ENCODE peak calls at places on chromosomes 7 and 10, in ten cellular contexts. F is kidney epithelial cell, P is T-helper 9 cell, Y is heart left ventricle, E is neural crest cell, S is progenitor cell of endocrine pancreas, D is hypothalamus, J is PC-3, I is omental fat pad, N is nucleus accumbens. U is an unnamed sample.

GRCh38 chr7:122766593-122766992 is 63.9 kb upstream of the RNF148 start:
- DNase-seq in F (no peak), P (no peak), Y (no peak), E (no peak), S (no peak), D (no peak), J (no peak), I (no peak), N (no peak), U (no peak)

GRCh38 chr10:75032119-75032518 is 79.3 kb upstream of the SAMD8 start:
- DNase-seq in F (no peak), P (no peak), Y (no peak), E (no peak), S (no peak), D (no peak), J (no peak), I (no peak), N (no peak), U (no peak)

GRCh38 chr10:109922353-109922975 is 847 bp downstream of the XPNPEP1 start:
- DNase-seq in F (no peak), P (no peak), Y (no peak), E (no peak), S (no peak), D (no peak), J (no peak), I (no peak), N (no peak), U (no peak)

GRCh38 chr10:14578060-14578952 is 196.4 kb downstream of the FAM107B start:
- DNase-seq in F (no peak), P (no peak), Y (peak; percentile 37), E (no peak), S (no peak), D (no peak), J (peak; percentile 83), I (no peak), N (no peak), U (no peak)

GRCh38 chr7:22291979-22292378 is 65.0 kb downstream of the RAPGEF5 start:
- DNase-seq in F (no peak), P (no peak), Y (no peak), E (no peak), S (no peak), D (no peak), J (no peak), I (no peak), N (no peak), U (no peak)

GRCh38 chr10:131901181-131901829 is 497 bp downstream of the PPP2R2D start:
- DNase-seq in F (no peak), P (peak; percentile 34), Y (peak; percentile 68), E (peak; percentile 31), S (peak; percentile 43), D (no peak), J (no peak), I (peak; percentile 26), N (no peak), U (peak; percentile 36)

GRCh38 chr10:113932854-113933253 is 78.4 kb downstream of the NHLRC2 start:
- DNase-seq in F (no peak), P (no peak), Y (no peak), E (no peak), S (no peak), D (no peak), J (no peak), I (no peak), N (no peak), U (no peak)

GRCh38 chr10:30472414-30473155 is 38.6 kb downstream of the MAP3K8 start:
- DNase-seq in F (no peak), P (no peak), Y (no peak), E (no peak), S (no peak), D (no peak), J (no peak), I (no peak), N (no peak), U (no peak)

GRCh38 chr7:149692056-149692455 is 81.3 kb downstream of the ZNF467 start:
- DNase-seq in F (no peak), P (no peak), Y (no peak), E (no peak), S (no peak), D (no peak), J (no peak), I (no peak), N (no peak), U (no peak)

GRCh38 chr10:1217237-1217587 is 161.0 kb downstream of the WDR37 start:
- DNase-seq in F (no peak), P (no peak), Y (no peak), E (no peak), S (no peak), D (no peak), J (no peak), I (no peak), N (no peak), U (no peak)

GRCh38 chr7:4833691-4834600 is 27.9 kb downstream of the PAPOLB start:
- DNase-seq in F (no peak), P (no peak), Y (no peak), E (no peak), S (no peak), D (no peak), J (no peak), I (no peak), N (no peak), U (no peak)

GRCh38 chr10:47366731-47367460 is 17.2 kb downstream of the ZNF488 start:
- DNase-seq in F (no peak), P (no peak), Y (no peak), E (no peak), S (no peak), D (no peak), J (no peak), I (no peak), N (no peak), U (no peak)

GRCh38 chr10:55630491-55631056 is 730.5 kb downstream of the ZWINT start:
- DNase-seq in F (no peak), P (no peak), Y (no peak), E (peak; percentile 14), S (no peak), D (no peak), J (peak; percentile 37), I (no peak), N (no peak), U (no peak)

GRCh38 chr7:100166317-100166940 is 2.0 kb downstream of the GAL3ST4 start:
- DNase-seq in F (no peak), P (no peak), Y (no peak), E (no peak), S (no peak), D (no peak), J (no peak), I (no peak), N (no peak), U (no peak)

GRCh38 chr10:91883549-91884542 is 25.4 kb downstream of the FGFBP3 start:
- DNase-seq in F (peak; percentile 64), P (no peak), Y (peak; percentile 47), E (no peak), S (no peak), D (no peak), J (no peak), I (no peak), N (no peak), U (no peak)

GRCh38 chr10:93028881-93029280 is 31.7 kb upstream of the CYP26C1 start:
- DNase-seq in F (peak; percentile 16), P (no peak), Y (no peak), E (no peak), S (no peak), D (no peak), J (peak; percentile 65), I (no peak), N (no peak), U (no peak)

GRCh38 chr10:107215681-107216080 is 51.2 kb upstream of the SORCS1 start:
- DNase-seq in F (no peak), P (no peak), Y (no peak), E (no peak), S (no peak), D (no peak), J (no peak), I (no peak), N (no peak), U (no peak)

GRCh38 chr7:68622500-68622899 is 975.8 kb upstream of the AUTS2 start:
- DNase-seq in F (no peak), P (no peak), Y (no peak), E (no peak), S (no peak), D (no peak), J (no peak), I (no peak), N (no peak), U (no peak)

GRCh38 chr10:6738464-6738824 is 158.4 kb upstream of the PRKCQ start:
- DNase-seq in F (no peak), P (no peak), Y (no peak), E (no peak), S (no peak), D (peak; percentile 2), J (no peak), I (no peak), N (no peak), U (no peak)

GRCh38 chr7:148983220-148984146 is 44.8 kb downstream of the PDIA4 start:
- DNase-seq in F (no peak), P (peak; percentile 73), Y (peak; percentile 54), E (peak; percentile 76), S (peak; percentile 74), D (peak; percentile 16), J (peak; percentile 77), I (no peak), N (peak; percentile 53), U (peak; percentile 73)